ENCODE peak calls at places on chromosomes 16 and 17, in five cellular contexts. One of them, this sample, is unnamed.

GRCh38 chr16:87297918-87298631 is 19.1 kb downstream of the C16orf95 start:
- DNase-seq in heart right ventricle: no peak
- DNase-seq in astrocyte of the spinal cord: peak
- DNase-seq in HFFc6: no peak
- DNase-seq in lower leg skin: no peak
- DNase-seq in this sample: no peak

GRCh38 chr16:23478566-23478965 is 25.6 kb upstream of the COG7 start:
- DNase-seq in heart right ventricle: no peak
- DNase-seq in astrocyte of the spinal cord: no peak
- DNase-seq in HFFc6: no peak
- DNase-seq in lower leg skin: no peak
- DNase-seq in this sample: no peak

GRCh38 chr17:77312786-77313599 is 172.2 kb downstream of the SEC14L1 start:
- DNase-seq in heart right ventricle: peak
- DNase-seq in astrocyte of the spinal cord: peak
- DNase-seq in HFFc6: peak
- DNase-seq in lower leg skin: peak
- DNase-seq in this sample: no peak

GRCh38 chr16:11619327-11619851 is 32.7 kb upstream of the LITAF start:
- DNase-seq in heart right ventricle: no peak
- DNase-seq in astrocyte of the spinal cord: no peak
- DNase-seq in HFFc6: no peak
- DNase-seq in lower leg skin: no peak
- DNase-seq in this sample: no peak

GRCh38 chr17:82480345-82480744 is 21.8 kb downstream of the NARF start:
- DNase-seq in heart right ventricle: no peak
- DNase-seq in astrocyte of the spinal cord: no peak
- DNase-seq in HFFc6: no peak
- DNase-seq in lower leg skin: no peak
- DNase-seq in this sample: no peak

GRCh38 chr16:27253526-27253930 is 15.0 kb downstream of the NSMCE1 start:
- DNase-seq in heart right ventricle: no peak
- DNase-seq in astrocyte of the spinal cord: peak
- DNase-seq in HFFc6: peak
- DNase-seq in lower leg skin: no peak
- DNase-seq in this sample: peak

GRCh38 chr16:57612494-57612893 is 15.9 kb upstream of the ADGRG1 start:
- DNase-seq in heart right ventricle: no peak
- DNase-seq in astrocyte of the spinal cord: no peak
- DNase-seq in HFFc6: no peak
- DNase-seq in lower leg skin: peak
- DNase-seq in this sample: no peak

GRCh38 chr16:17921357-17921978 is 415.1 kb downstream of the NPIPA8 start:
- DNase-seq in heart right ventricle: no peak
- DNase-seq in astrocyte of the spinal cord: no peak
- DNase-seq in HFFc6: no peak
- DNase-seq in lower leg skin: no peak
- DNase-seq in this sample: no peak

GRCh38 chr17:57861737-57862409 is 12.0 kb upstream of the MRPS23 start:
- DNase-seq in heart right ventricle: peak
- DNase-seq in astrocyte of the spinal cord: no peak
- DNase-seq in HFFc6: no peak
- DNase-seq in lower leg skin: peak
- DNase-seq in this sample: peak

GRCh38 chr16:56812884-56813283 is 52.1 kb upstream of the SLC12A3 start:
- DNase-seq in heart right ventricle: no peak
- DNase-seq in astrocyte of the spinal cord: peak
- DNase-seq in HFFc6: peak
- DNase-seq in lower leg skin: no peak
- DNase-seq in this sample: no peak

GRCh38 chr16:67481561-67482259 is 753 bp upstream of the ATP6V0D1 start:
- DNase-seq in heart right ventricle: peak
- DNase-seq in astrocyte of the spinal cord: no peak
- DNase-seq in HFFc6: no peak
- DNase-seq in lower leg skin: peak
- DNase-seq in this sample: no peak

GRCh38 chr17:44219126-44219635 is 294 bp downstream of the UBTF start:
- DNase-seq in heart right ventricle: peak
- DNase-seq in astrocyte of the spinal cord: peak
- DNase-seq in HFFc6: no peak
- DNase-seq in lower leg skin: peak
- DNase-seq in this sample: no peak

GRCh38 chr17:43834106-43834505 is 1.2 kb upstream of the MPP3 start:
- DNase-seq in heart right ventricle: no peak
- DNase-seq in astrocyte of the spinal cord: no peak
- DNase-seq in HFFc6: no peak
- DNase-seq in lower leg skin: no peak
- DNase-seq in this sample: no peak

DNA sequence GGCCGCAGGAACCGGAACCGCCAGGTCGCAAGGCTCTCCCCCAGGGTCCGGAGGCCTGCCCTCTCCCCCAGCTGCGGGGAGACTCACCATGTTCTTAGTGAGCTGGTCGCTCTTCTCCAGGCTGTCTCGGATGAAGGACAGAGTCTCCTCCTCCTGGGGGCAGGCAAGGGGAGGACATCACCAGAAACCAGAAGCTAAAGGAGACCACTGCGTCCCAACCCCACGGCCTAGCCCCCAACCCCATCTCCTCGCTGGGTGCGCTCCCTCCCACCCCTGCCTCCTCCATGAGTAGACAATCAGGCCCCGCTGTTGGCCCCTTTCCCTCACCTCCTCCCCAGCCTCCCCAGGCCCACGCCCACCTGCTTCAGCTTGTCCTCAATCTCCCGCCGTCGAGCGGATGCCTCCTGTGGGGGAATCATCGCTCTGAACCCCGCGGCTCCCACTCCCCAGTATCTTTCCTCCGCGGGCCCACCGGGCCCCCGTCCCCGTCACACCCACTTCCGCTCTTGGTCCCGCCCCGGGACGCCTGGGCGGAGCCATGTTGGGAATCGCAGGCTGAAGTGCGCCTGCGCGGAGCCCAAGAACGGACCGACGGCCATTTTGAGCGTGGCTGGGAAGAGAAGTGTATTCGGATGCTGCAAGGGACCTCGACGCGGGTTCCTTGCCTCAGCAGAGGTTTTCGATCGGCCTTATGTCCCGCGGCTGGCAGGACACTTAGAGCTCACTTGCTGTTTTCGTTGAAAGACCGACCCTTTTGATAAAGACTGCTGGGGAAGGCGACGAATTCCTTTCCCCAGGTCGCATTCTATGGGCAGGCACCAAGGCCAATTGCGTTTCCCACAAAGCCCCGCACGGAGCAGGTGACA is at the start of gene EXOC7:
- DNase-seq in heart right ventricle: peak
- DNase-seq in astrocyte of the spinal cord: peak
- DNase-seq in HFFc6: peak
- DNase-seq in lower leg skin: peak
- DNase-seq in this sample: peak
- TF ChIP-seq CTCF in heart right ventricle: no peak
- TF ChIP-seq CTCF in astrocyte of the spinal cord: no peak
- TF ChIP-seq CTCF in HFFc6: peak
- TF ChIP-seq CTCF in lower leg skin: no peak
- TF ChIP-seq CTCF in this sample: no peak

GRCh38 chr16:81140930-81141780 is 45.0 kb upstream of the GCSH start:
- DNase-seq in heart right ventricle: no peak
- DNase-seq in astrocyte of the spinal cord: no peak
- DNase-seq in HFFc6: no peak
- DNase-seq in lower leg skin: no peak
- DNase-seq in this sample: no peak
- TF ChIP-seq CTCF in heart right ventricle: no peak
- TF ChIP-seq CTCF in astrocyte of the spinal cord: peak
- TF ChIP-seq CTCF in HFFc6: peak
- TF ChIP-seq CTCF in lower leg skin: no peak
- TF ChIP-seq CTCF in this sample: no peak

GRCh38 chr16:6170022-6170421 is 1072.4 kb upstream of the EEF2KMT start:
- DNase-seq in heart right ventricle: no peak
- DNase-seq in astrocyte of the spinal cord: no peak
- DNase-seq in HFFc6: no peak
- DNase-seq in lower leg skin: no peak
- DNase-seq in this sample: no peak

GRCh38 chr16:6160871-6161270 is 1063.3 kb upstream of the EEF2KMT start:
- DNase-seq in heart right ventricle: no peak
- DNase-seq in astrocyte of the spinal cord: peak
- DNase-seq in HFFc6: no peak
- DNase-seq in lower leg skin: no peak
- DNase-seq in this sample: no peak

GRCh38 chr16:6160303-6160702 is 1062.7 kb upstream of the EEF2KMT start:
- DNase-seq in heart right ventricle: no peak
- DNase-seq in astrocyte of the spinal cord: peak
- DNase-seq in HFFc6: peak
- DNase-seq in lower leg skin: no peak
- DNase-seq in this sample: no peak

GRCh38 chr16:6165330-6165984 is 1067.9 kb upstream of the EEF2KMT start:
- DNase-seq in heart right ventricle: no peak
- DNase-seq in astrocyte of the spinal cord: peak
- DNase-seq in HFFc6: peak
- DNase-seq in lower leg skin: no peak
- DNase-seq in this sample: no peak
- TF ChIP-seq CTCF in heart right ventricle: no peak
- TF ChIP-seq CTCF in astrocyte of the spinal cord: peak
- TF ChIP-seq CTCF in HFFc6: peak
- TF ChIP-seq CTCF in lower leg skin: no peak
- TF ChIP-seq CTCF in this sample: no peak

GRCh38 chr16:4908854-4909401 is 28.0 kb downstream of the PPL start:
- DNase-seq in heart right ventricle: no peak
- DNase-seq in astrocyte of the spinal cord: no peak
- DNase-seq in HFFc6: no peak
- DNase-seq in lower leg skin: no peak
- DNase-seq in this sample: no peak

GRCh38 chr16:4913130-4913773 is 23.7 kb downstream of the PPL start:
- DNase-seq in heart right ventricle: no peak
- DNase-seq in astrocyte of the spinal cord: no peak
- DNase-seq in HFFc6: no peak
- DNase-seq in lower leg skin: no peak
- DNase-seq in this sample: no peak

GRCh38 chr16:4911831-4912422 is 25.0 kb downstream of the PPL start:
- DNase-seq in heart right ventricle: no peak
- DNase-seq in astrocyte of the spinal cord: no peak
- DNase-seq in HFFc6: peak
- DNase-seq in lower leg skin: no peak
- DNase-seq in this sample: no peak

GRCh38 chr16:4910828-4911227 is 26.1 kb downstream of the PPL start:
- DNase-seq in heart right ventricle: no peak
- DNase-seq in astrocyte of the spinal cord: no peak
- DNase-seq in HFFc6: no peak
- DNase-seq in lower leg skin: no peak
- DNase-seq in this sample: no peak

GRCh38 chr16:4909825-4910224 is 27.1 kb downstream of the PPL start:
- DNase-seq in heart right ventricle: no peak
- DNase-seq in astrocyte of the spinal cord: no peak
- DNase-seq in HFFc6: no peak
- DNase-seq in lower leg skin: no peak
- DNase-seq in this sample: no peak
- TF ChIP-seq CTCF in heart right ventricle: no peak
- TF ChIP-seq CTCF in astrocyte of the spinal cord: no peak
- TF ChIP-seq CTCF in HFFc6: no peak
- TF ChIP-seq CTCF in lower leg skin: no peak
- TF ChIP-seq CTCF in this sample: no peak

GRCh38 chr17:8121531-8122390 is 2.1 kb downstream of the HES7 start:
- DNase-seq in heart right ventricle: peak
- DNase-seq in astrocyte of the spinal cord: peak
- DNase-seq in HFFc6: peak
- DNase-seq in lower leg skin: peak
- DNase-seq in this sample: no peak

GRCh38 chr17:8119575-8120519 is 1.5 kb upstream of the ALOXE3 start:
- DNase-seq in heart right ventricle: peak
- DNase-seq in astrocyte of the spinal cord: peak
- DNase-seq in HFFc6: peak
- DNase-seq in lower leg skin: peak
- DNase-seq in this sample: peak

GRCh38 chr17:8118769-8119574 is 658 bp upstream of the ALOXE3 start:
- DNase-seq in heart right ventricle: peak
- DNase-seq in astrocyte of the spinal cord: peak
- DNase-seq in HFFc6: peak
- DNase-seq in lower leg skin: peak
- DNase-seq in this sample: peak

GRCh38 chr17:8122391-8122922 is 1.4 kb downstream of the HES7 start:
- DNase-seq in heart right ventricle: peak
- DNase-seq in astrocyte of the spinal cord: peak
- DNase-seq in HFFc6: no peak
- DNase-seq in lower leg skin: peak
- DNase-seq in this sample: no peak

GRCh38 chr17:8120520-8121443 is 2.5 kb upstream of the ALOXE3 start:
- DNase-seq in heart right ventricle: peak
- DNase-seq in astrocyte of the spinal cord: peak
- DNase-seq in HFFc6: peak
- DNase-seq in lower leg skin: peak
- DNase-seq in this sample: no peak
- TF ChIP-seq CTCF in heart right ventricle: no peak
- TF ChIP-seq CTCF in astrocyte of the spinal cord: peak
- TF ChIP-seq CTCF in HFFc6: peak
- TF ChIP-seq CTCF in lower leg skin: no peak
- TF ChIP-seq CTCF in this sample: peak

GRCh38 chr16:55703003-55704001 is 47.5 kb downstream of the SLC6A2 start:
- DNase-seq in heart right ventricle: peak
- DNase-seq in astrocyte of the spinal cord: peak
- DNase-seq in HFFc6: peak
- DNase-seq in lower leg skin: peak
- DNase-seq in this sample: no peak
- TF ChIP-seq CTCF in heart right ventricle: peak
- TF ChIP-seq CTCF in astrocyte of the spinal cord: peak
- TF ChIP-seq CTCF in HFFc6: peak
- TF ChIP-seq CTCF in lower leg skin: no peak
- TF ChIP-seq CTCF in this sample: peak

GRCh38 chr16:52580488-52580887 is 33.5 kb upstream of the TOX3 start:
- DNase-seq in heart right ventricle: no peak
- DNase-seq in astrocyte of the spinal cord: no peak
- DNase-seq in HFFc6: no peak
- DNase-seq in lower leg skin: no peak
- DNase-seq in this sample: no peak

GRCh38 chr16:52584354-52584840 is 37.5 kb upstream of the TOX3 start:
- DNase-seq in heart right ventricle: no peak
- DNase-seq in astrocyte of the spinal cord: no peak
- DNase-seq in HFFc6: no peak
- DNase-seq in lower leg skin: no peak
- DNase-seq in this sample: no peak

GRCh38 chr16:52578829-52579193 is 31.9 kb upstream of the TOX3 start:
- DNase-seq in heart right ventricle: no peak
- DNase-seq in astrocyte of the spinal cord: no peak
- DNase-seq in HFFc6: no peak
- DNase-seq in lower leg skin: no peak
- DNase-seq in this sample: no peak

GRCh38 chr16:52578007-52578828 is 31.3 kb upstream of the TOX3 start:
- DNase-seq in heart right ventricle: no peak
- DNase-seq in astrocyte of the spinal cord: no peak
- DNase-seq in HFFc6: no peak
- DNase-seq in lower leg skin: no peak
- DNase-seq in this sample: no peak

GRCh38 chr16:52581530-52581929 is 34.6 kb upstream of the TOX3 start:
- DNase-seq in heart right ventricle: no peak
- DNase-seq in astrocyte of the spinal cord: no peak
- DNase-seq in HFFc6: no peak
- DNase-seq in lower leg skin: no peak
- DNase-seq in this sample: no peak
- TF ChIP-seq CTCF in heart right ventricle: no peak
- TF ChIP-seq CTCF in astrocyte of the spinal cord: no peak
- TF ChIP-seq CTCF in HFFc6: no peak
- TF ChIP-seq CTCF in lower leg skin: no peak
- TF ChIP-seq CTCF in this sample: no peak

This sample was measured in esophagus muscularis mucosa.